ENCODE peak calls at places on chromosomes 11 and 22, in seven cellular contexts. L, V, K, Z, E, M and H are unnamed samples.

GRCh38 chr11:31643831-31644230 is 134.3 kb downstream of the ELP4 start:
- DNase-seq in L (no peak), V (peak), K (no peak), Z (no peak), E (no peak), M (no peak), H (no peak)

GRCh38 chr11:113562576-113562975 is 87.4 kb upstream of the DRD2 start:
- DNase-seq in L (no peak), V (no peak), K (no peak), Z (no peak), E (no peak), M (no peak), H (no peak)

GRCh38 chr11:117946196-117946841 is 17.1 kb upstream of the TMPRSS13 start:
- DNase-seq in L (no peak), V (no peak), K (no peak), Z (no peak), E (no peak), M (no peak), H (no peak)

GRCh38 chr22:45072322-45072903 is 62.6 kb upstream of the PHF21B start:
- DNase-seq in L (no peak), V (no peak), K (no peak), Z (no peak), E (no peak), M (peak), H (no peak)

GRCh38 chr11:68825603-68826002 is 16.1 kb downstream of the CPT1A start:
- DNase-seq in L (peak), V (no peak), K (no peak), Z (peak), E (no peak), M (no peak), H (no peak)

GRCh38 chr11:96827164-96827563 is 437.4 kb downstream of the JRKL start:
- DNase-seq in L (no peak), V (no peak), K (no peak), Z (no peak), E (no peak), M (no peak), H (peak)

GRCh38 chr22:20571531-20572007 is 64.2 kb downstream of the MED15 start:
- DNase-seq in L (peak), V (peak), K (no peak), Z (peak), E (no peak), M (no peak), H (no peak)

GRCh38 chr11:58622344-58622743 is at the start of gene CNTF:
- DNase-seq in L (no peak), V (no peak), K (no peak), Z (no peak), E (no peak), M (no peak), H (no peak)

GRCh38 chr11:96000064-96000463 is 76.2 kb upstream of the MTMR2 start:
- DNase-seq in L (no peak), V (no peak), K (no peak), Z (no peak), E (no peak), M (no peak), H (no peak)

GRCh38 chr22:45580703-45581381 is 78.2 kb downstream of the FBLN1 start:
- DNase-seq in L (no peak), V (no peak), K (no peak), Z (no peak), E (no peak), M (no peak), H (no peak)

GRCh38 chr11:5042091-5042490 is 4.2 kb upstream of the OR52J3 start:
- DNase-seq in L (no peak), V (no peak), K (no peak), Z (no peak), E (no peak), M (no peak), H (no peak)

GRCh38 chr11:131600591-131600990 is 230.2 kb downstream of the NTM start:
- DNase-seq in L (no peak), V (no peak), K (no peak), Z (no peak), E (no peak), M (no peak), H (no peak)

GRCh38 chr11:99316761-99317475 is 296.2 kb downstream of the CNTN5 start:
- DNase-seq in L (no peak), V (no peak), K (peak), Z (no peak), E (no peak), M (no peak), H (peak)

GRCh38 chr11:78941226-78941851 is 366.7 kb upstream of the NARS2 start:
- DNase-seq in L (no peak), V (no peak), K (peak), Z (no peak), E (no peak), M (no peak), H (no peak)

GRCh38 chr22:24247564-24248344 is 2.9 kb upstream of the GGT5 start:
- DNase-seq in L (peak), V (peak), K (peak), Z (no peak), E (peak), M (no peak), H (peak)

GRCh38 chr11:69487849-69488542 is 6.5 kb downstream of the LINC01488 start:
- DNase-seq in L (no peak), V (no peak), K (peak), Z (no peak), E (no peak), M (no peak), H (no peak)

GRCh38 chr22:19126309-19126666 is 4.1 kb upstream of the DGCR2 start:
- DNase-seq in L (no peak), V (no peak), K (no peak), Z (no peak), E (no peak), M (no peak), H (no peak)